ENCODE peak calls at places on chromosomes 1 and 21, in eight cellular contexts. C is hypothalamus, V is choroid plexus epithelial cell, M is DMS53, U is GM10248, D is HT-29, K is GM03348, I is activated gamma-delta T cell treated with Interleukin-2 at 50 U/mL for 16 hours. T is an unnamed sample.

GRCh38 chr1:154075746-154076145 is 79.1 kb downstream of the NUP210L start:
- DNase-seq in I (no peak), K (no peak), V (no peak), D (no peak), M (no peak), U (no peak), C (no peak), T (no peak)

GRCh38 chr1:65027699-65028358 is 61.5 kb upstream of the JAK1 start:
- DNase-seq in I (no peak), K (no peak), C (peak; percentile 25), M (no peak), V (no peak), U (no peak), D (no peak), T (peak; percentile 18)

GRCh38 chr21:33936221-33937038 is 20.8 kb upstream of the ATP5PO start:
- DNase-seq in U (no peak), V (no peak), C (no peak), M (no peak), K (peak; percentile 36), D (no peak), I (peak; percentile 76), T (peak; percentile 42)

GRCh38 chr1:85465099-85465790 is at the start of gene DDAH1:
- DNase-seq in C (peak; percentile 57), V (peak; percentile 71), K (peak; percentile 86), D (peak; percentile 78), U (peak; percentile 33), I (no peak), M (peak; percentile 97), T (peak; percentile 55)

GRCh38 chr1:30852026-30852425 is 56.5 kb downstream of the SDC3 start:
- DNase-seq in M (peak; percentile 59), V (peak; percentile 60), D (no peak), C (no peak), U (no peak), I (no peak), K (peak; percentile 45), T (peak; percentile 86)

GRCh38 chr1:168330285-168330684 is 49.6 kb downstream of the TBX19 start:
- DNase-seq in C (no peak), U (no peak), M (peak; percentile 54), K (no peak), V (no peak), I (no peak), D (no peak), T (no peak)

GRCh38 chr1:78540056-78540455 is 49.3 kb downstream of the PTGFR start:
- DNase-seq in D (no peak), K (no peak), C (no peak), I (no peak), M (no peak), U (no peak), V (peak; percentile 54), T (no peak)

GRCh38 chr1:88684482-88685238 is 587 bp downstream of the PKN2 start:
- DNase-seq in I (peak; percentile 54), D (peak; percentile 70), K (peak; percentile 63), C (peak; percentile 68), M (peak; percentile 74), U (peak; percentile 72), V (peak; percentile 52), T (peak; percentile 56)

GRCh38 chr1:222096883-222097282 is 355.0 kb upstream of the DUSP10 start:
- DNase-seq in K (peak; percentile 20), V (no peak), I (no peak), D (no peak), M (no peak), C (no peak), U (no peak), T (no peak)

GRCh38 chr1:24309762-24310485 is 9.2 kb upstream of the GRHL3 start:
- DNase-seq in V (no peak), K (no peak), I (no peak), C (no peak), M (no peak), D (no peak), U (no peak), T (peak; percentile 25)

GRCh38 chr1:234875953-234876814 is 252.5 kb downstream of the TOMM20 start:
- DNase-seq in I (no peak), C (no peak), D (peak; percentile 53), M (peak; percentile 60), K (peak; percentile 51), U (peak; percentile 69), V (peak; percentile 69), T (peak; percentile 84)

GRCh38 chr1:43774359-43774758 is 67.0 kb downstream of the ST3GAL3 start:
- DNase-seq in M (no peak), C (no peak), K (peak; percentile 81), D (no peak), I (no peak), U (no peak), V (peak; percentile 71), T (peak; percentile 68)